ENCODE peak calls at places on chromosome 4, in eight cellular contexts. Y, O, D, A, X, I, Z and B are unnamed samples.

GRCh38 chr4:86497131-86497530 is 97.0 kb upstream of the PTPN13 start:
- DNase-seq in Y (no peak), O (no peak), D (no peak), A (no peak), X (no peak), I (no peak), Z (peak), B (no peak)

GRCh38 chr4:6221296-6221850 is 21.0 kb upstream of the JAKMIP1 start:
- DNase-seq in Y (no peak), O (no peak), D (peak), A (no peak), X (no peak), I (no peak), Z (no peak), B (no peak)

GRCh38 chr4:55321707-55322264 is 24.3 kb upstream of the SRD5A3 start:
- DNase-seq in Y (no peak), O (peak), D (peak), A (peak), X (peak), I (peak), Z (peak), B (peak)

GRCh38 chr4:128220286-128221235 is 67.1 kb downstream of the PGRMC2 start:
- DNase-seq in Y (no peak), O (no peak), D (peak), A (no peak), X (no peak), I (peak), Z (peak), B (no peak)

GRCh38 chr4:101695176-101695575 is 95.4 kb upstream of the BANK1 start:
- DNase-seq in Y (no peak), O (no peak), D (no peak), A (no peak), X (no peak), I (no peak), Z (peak), B (no peak)

GRCh38 chr4:21507439-21507838 is 441.1 kb downstream of the KCNIP4 start:
- DNase-seq in Y (no peak), O (no peak), D (no peak), A (no peak), X (no peak), I (peak), Z (peak), B (no peak)

GRCh38 chr4:80386281-80386886 is 50.9 kb downstream of the CFAP299 start:
- DNase-seq in Y (no peak), O (no peak), D (peak), A (no peak), X (no peak), I (no peak), Z (no peak), B (no peak)

GRCh38 chr4:147361726-147362125 is 119.2 kb upstream of the EDNRA start:
- DNase-seq in Y (no peak), O (peak), D (no peak), A (no peak), X (peak), I (no peak), Z (peak), B (peak)

GRCh38 chr4:146545102-146545501 is 23.4 kb upstream of the SLC10A7 start:
- DNase-seq in Y (no peak), O (no peak), D (peak), A (no peak), X (no peak), I (peak), Z (peak), B (no peak)

GRCh38 chr4:184355111-184355604 is 119.2 kb downstream of the IRF2 start:
- DNase-seq in Y (peak), O (no peak), D (no peak), A (no peak), X (no peak), I (peak), Z (peak), B (peak)

GRCh38 chr4:37685211-37685725 is 908 bp downstream of the RELL1 start:
- DNase-seq in Y (no peak), O (no peak), D (peak), A (no peak), X (peak), I (peak), Z (peak), B (no peak)

GRCh38 chr4:85932371-85933305 is 427.2 kb downstream of the MAPK10 start:
- DNase-seq in Y (no peak), O (no peak), D (no peak), A (no peak), X (no peak), I (no peak), Z (peak), B (no peak)

GRCh38 chr4:173537628-173538147 is 7.7 kb upstream of the HAND2 start:
- DNase-seq in Y (no peak), O (no peak), D (no peak), A (no peak), X (no peak), I (no peak), Z (no peak), B (peak)
- H3K4me3 ChIP-seq in Y (peak), O (peak), D (peak), A (peak), X (no peak), I (no peak), Z (no peak), B (peak)

GRCh38 chr4:186729856-186730255 is 6.2 kb upstream of the FAT1 start:
- DNase-seq in Y (no peak), O (no peak), D (no peak), A (no peak), X (no peak), I (no peak), Z (peak), B (no peak)
- H3K4me3 ChIP-seq in Y (no peak), O (no peak), D (no peak), A (no peak), X (no peak), I (no peak), Z (no peak), B (no peak)

DNA sequence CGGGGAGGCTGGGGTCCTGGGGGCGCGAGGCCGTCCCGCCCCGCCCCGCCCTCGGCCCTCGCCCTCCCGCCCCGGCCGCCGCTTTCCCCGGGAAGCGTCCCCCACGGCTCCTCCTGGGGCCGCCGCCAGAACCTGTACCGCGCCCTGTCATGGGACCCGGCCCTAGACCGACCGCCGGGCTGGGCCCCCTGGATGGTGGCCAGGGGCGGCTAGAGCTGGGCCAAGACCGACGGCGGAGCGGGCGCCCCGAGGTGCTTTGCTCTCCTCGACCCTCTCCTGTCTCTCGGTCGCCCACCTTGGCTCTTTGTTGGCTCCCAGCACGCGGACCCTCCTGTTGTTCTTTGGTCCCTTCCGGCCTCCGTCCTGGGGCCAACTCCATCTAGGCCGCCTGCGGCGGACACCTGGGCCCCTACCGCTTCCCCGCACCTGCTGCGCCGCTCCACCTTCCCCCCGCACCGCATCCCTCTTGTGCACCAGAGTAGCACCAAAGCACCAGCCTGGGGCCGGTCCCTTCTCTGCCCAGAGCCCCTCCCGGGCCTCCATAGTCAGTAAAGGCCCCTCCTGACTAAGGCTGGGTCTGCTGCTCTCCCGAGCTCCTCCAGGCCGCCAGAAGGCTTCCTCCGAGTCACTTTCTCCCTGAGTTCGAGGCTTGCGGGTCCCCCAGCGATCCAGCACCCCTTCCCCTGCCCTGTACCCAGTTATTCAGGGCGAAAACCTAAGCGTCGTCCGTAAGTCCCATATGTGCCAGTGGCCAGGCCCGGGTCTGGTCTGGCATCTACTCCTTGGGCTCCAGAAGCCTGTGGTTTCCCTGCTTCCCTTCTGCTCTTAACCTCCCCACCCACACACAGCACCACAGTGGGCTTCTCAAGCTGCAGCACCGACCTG is 587 bp downstream of the TACC3 start:
- DNase-seq in Y (no peak), O (no peak), D (peak), A (no peak), X (no peak), I (peak), Z (no peak), B (no peak)
- H3K4me3 ChIP-seq in Y (peak), O (peak), D (peak), A (peak), X (peak), I (peak), Z (peak), B (peak)

GRCh38 chr4:112704322-112704721 is 67.4 kb downstream of the LARP7 start:
- DNase-seq in Y (no peak), O (no peak), D (no peak), A (no peak), X (no peak), I (no peak), Z (no peak), B (no peak)
- H3K4me3 ChIP-seq in Y (no peak), O (no peak), D (peak), A (no peak), X (no peak), I (no peak), Z (no peak), B (no peak)

DNA sequence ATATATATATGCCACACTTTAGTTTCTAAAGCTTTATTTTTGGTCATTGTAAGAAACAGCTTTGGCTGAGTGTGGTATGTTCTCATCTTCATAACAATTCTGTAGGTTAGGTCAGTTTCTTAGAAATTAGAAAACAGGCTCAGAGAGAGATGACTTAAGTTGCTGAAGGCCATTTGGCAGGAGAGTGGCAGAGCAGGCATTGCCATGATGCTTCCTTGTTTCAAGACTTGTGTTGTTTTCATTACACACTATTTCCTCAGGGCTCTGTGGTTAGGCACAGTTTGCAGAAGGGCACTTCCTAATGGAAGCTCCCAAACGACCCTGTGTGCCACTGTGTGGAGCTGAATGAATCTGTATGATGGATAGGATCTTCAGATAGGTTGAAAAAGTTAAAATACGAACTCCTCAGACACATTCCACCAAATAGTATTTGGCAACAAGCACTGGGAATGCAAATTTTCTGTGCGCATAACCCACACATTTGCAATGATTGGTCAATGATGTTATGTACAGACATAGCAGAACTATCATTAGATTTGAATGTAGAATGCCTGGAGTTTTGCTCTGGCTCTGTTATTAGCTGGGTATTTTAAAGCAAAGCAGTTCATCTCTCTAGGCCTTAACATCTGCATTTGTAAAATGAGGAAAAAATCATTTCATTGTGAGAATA is 274.3 kb upstream of the HS3ST1 start:
- DNase-seq in Y (no peak), O (no peak), D (no peak), A (no peak), X (no peak), I (no peak), Z (peak), B (no peak)
- H3K4me3 ChIP-seq in Y (no peak), O (no peak), D (no peak), A (no peak), X (no peak), I (no peak), Z (no peak), B (no peak)